ENCODE peak calls at places on chromosomes 3 and 15, in four cellular contexts. One of them, this sample, is unnamed.

GRCh38 chr3:10395196-10395595 is 74.3 kb upstream of the SEC13 start:
- DNase-seq in H1: no peak
- DNase-seq in IMR-90: no peak
- DNase-seq in H9: peak; percentile 72
- DNase-seq in this sample: no peak

GRCh38 chr3:123818324-123818920 is 65.7 kb downstream of the MYLK start:
- DNase-seq in IMR-90: peak; percentile 33
- DNase-seq in H9: no peak
- DNase-seq in H1: no peak
- DNase-seq in this sample: no peak

GRCh38 chr3:73449774-73450173 is 175.0 kb downstream of the PDZRN3 start:
- DNase-seq in H1: no peak
- DNase-seq in IMR-90: no peak
- DNase-seq in H9: no peak
- DNase-seq in this sample: no peak

GRCh38 chr3:123618076-123618703 is 33.3 kb upstream of the HACD2 start:
- DNase-seq in IMR-90: no peak
- DNase-seq in H1: no peak
- DNase-seq in H9: no peak
- DNase-seq in this sample: peak; percentile 30

GRCh38 chr3:57682284-57682683 is 10.6 kb downstream of the DENND6A start:
- DNase-seq in H1: no peak
- DNase-seq in H9: no peak
- DNase-seq in IMR-90: peak; percentile 53
- DNase-seq in this sample: no peak

GRCh38 chr15:100222349-100222715 is 119.4 kb downstream of the ADAMTS17 start:
- DNase-seq in H1: no peak
- DNase-seq in IMR-90: no peak
- DNase-seq in H9: no peak
- DNase-seq in this sample: no peak

GRCh38 chr3:23760871-23761373 is 44.8 kb upstream of the UBE2E1 start:
- DNase-seq in H1: no peak
- DNase-seq in H9: peak; percentile 54
- DNase-seq in IMR-90: no peak
- DNase-seq in this sample: peak; percentile 34

GRCh38 chr3:94739420-94739819 is 676.6 kb downstream of the NSUN3 start:
- DNase-seq in H1: no peak
- DNase-seq in H9: no peak
- DNase-seq in IMR-90: no peak
- DNase-seq in this sample: no peak

GRCh38 chr3:157300091-157300490 is 136.6 kb upstream of the PTX3 start:
- DNase-seq in H1: no peak
- DNase-seq in H9: no peak
- DNase-seq in IMR-90: no peak
- DNase-seq in this sample: no peak

GRCh38 chr3:161415506-161416231 is 44.4 kb upstream of the SPTSSB start:
- DNase-seq in H1: no peak
- DNase-seq in H9: no peak
- DNase-seq in IMR-90: peak; percentile 85
- DNase-seq in this sample: peak; percentile 58

GRCh38 chr3:29796808-29797207 is 515.9 kb downstream of the RBMS3 start:
- DNase-seq in H1: no peak
- DNase-seq in H9: no peak
- DNase-seq in IMR-90: no peak
- DNase-seq in this sample: no peak
- H3K4me1 ChIP-seq in H1: no peaks in the 10 kb centered on the region
- H3K4me1 ChIP-seq in H9: no peaks in the 10 kb centered on the region
- H3K4me1 ChIP-seq in IMR-90: no peaks in the 10 kb centered on the region
- H3K4me1 ChIP-seq in this sample: no peaks in the 10 kb centered on the region

DNA sequence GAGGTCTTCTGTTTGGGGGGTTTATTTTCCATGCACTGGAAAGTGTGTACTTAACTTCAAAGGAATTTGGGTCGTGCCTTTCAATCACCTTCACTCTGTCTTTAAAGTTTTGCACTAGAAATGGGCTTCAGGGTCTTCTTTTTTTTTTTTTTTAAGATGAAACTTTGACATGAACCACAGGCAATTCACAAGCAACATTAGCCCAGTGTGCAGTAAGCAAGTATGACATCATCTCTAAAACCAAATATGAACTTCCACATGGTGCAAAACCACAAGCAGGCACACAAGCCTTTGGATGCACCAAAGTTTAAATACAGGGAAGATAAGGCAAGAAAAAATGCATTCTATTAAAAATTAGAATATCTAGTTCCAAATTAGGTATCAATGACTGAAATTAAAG is 381.9 kb downstream of the ERC2 start:
- DNase-seq in H1: no peak
- DNase-seq in H9: no peak
- DNase-seq in IMR-90: no peak
- DNase-seq in this sample: no peak
- H4K5ac ChIP-seq in H1: no peak overlapping the region
- H4K5ac ChIP-seq in H9: no peak overlapping the region
- H4K5ac ChIP-seq in IMR-90: no peak overlapping the region
- H4K5ac ChIP-seq in this sample: no peak overlapping the region

GRCh38 chr3:50298836-50299637 is at the start of the genes HYAL3 and NAA80:
- DNase-seq in H9: peak; percentile 100
- DNase-seq in H1: peak; percentile 99
- DNase-seq in IMR-90: peak; percentile 99
- DNase-seq in this sample: peak; percentile 100

GRCh38 chr3:50299638-50299928 is 378 bp upstream of the HYAL3 start:
- DNase-seq in H9: no peak
- DNase-seq in H1: no peak
- DNase-seq in IMR-90: no peak
- DNase-seq in this sample: no peak

GRCh38 chr3:50302095-50303037 is 1.0 kb downstream of the HYAL1 start:
- DNase-seq in IMR-90: no peak
- DNase-seq in H1: no peak
- DNase-seq in H9: no peak
- DNase-seq in this sample: no peak

GRCh38 chr3:50299929-50300680 is 900 bp upstream of the HYAL3 start:
- DNase-seq in IMR-90: peak; percentile 57
- DNase-seq in H9: no peak
- DNase-seq in H1: no peak
- DNase-seq in this sample: no peak

DNA sequence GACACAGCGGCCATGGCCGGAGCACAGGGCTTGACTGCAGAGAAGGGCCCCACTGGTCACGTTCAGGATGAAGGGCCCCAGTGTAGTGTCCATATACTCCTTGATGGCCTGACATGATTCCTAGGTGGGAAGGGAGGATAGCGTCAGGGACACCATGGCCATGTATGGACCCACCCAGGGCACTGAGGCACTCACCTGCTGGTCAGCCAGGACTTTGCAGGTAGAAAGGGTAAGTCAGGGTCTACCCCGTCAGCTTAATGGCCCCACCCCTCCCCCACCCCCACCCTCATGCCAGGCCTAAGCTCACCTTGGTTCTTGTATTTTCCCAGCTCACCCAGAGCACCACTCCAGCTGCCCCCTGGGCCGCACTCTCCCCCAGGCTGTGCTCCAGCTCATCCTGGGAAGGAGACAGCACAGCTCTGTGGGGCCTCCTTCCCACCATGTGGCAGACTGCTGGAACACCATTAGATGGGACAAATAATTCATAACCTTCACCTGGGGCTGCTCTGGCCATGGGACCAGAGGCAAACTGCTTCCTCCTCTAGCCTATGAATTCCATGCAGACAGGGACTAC is 1.6 kb upstream of the HYAL3 start:
- DNase-seq in H9: no peak
- DNase-seq in IMR-90: no peak
- DNase-seq in H1: no peak
- DNase-seq in this sample: no peak
- H3K4me2 ChIP-seq in H9: no peak overlapping the region
- H3K4me2 ChIP-seq in IMR-90: no peak overlapping the region
- H3K4me2 ChIP-seq in H1: no peak overlapping the region
- H3K4me2 ChIP-seq in this sample: no peak overlapping the region

DNA sequence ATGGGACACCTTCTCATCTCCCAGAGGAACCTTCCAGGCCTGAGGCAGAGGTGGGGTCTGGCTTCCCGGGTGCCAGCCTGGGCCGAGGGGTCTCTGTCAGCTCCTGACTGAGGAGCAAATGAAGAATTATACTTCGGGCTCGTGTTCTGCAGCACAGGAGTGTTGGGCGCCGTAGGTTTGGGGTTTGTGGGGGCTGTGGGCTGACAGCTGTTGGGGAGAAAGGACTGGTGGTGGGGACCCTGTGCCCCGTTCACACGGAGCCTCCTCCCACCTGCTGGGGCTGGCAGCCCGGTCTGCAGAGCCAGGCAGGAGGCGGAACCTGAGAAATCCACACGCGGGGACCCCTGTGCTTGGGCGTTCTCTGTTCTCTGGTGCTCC is 59.7 kb downstream of the ADAMTS7 start:
- DNase-seq in H1: no peak
- DNase-seq in H9: no peak
- DNase-seq in IMR-90: no peak
- DNase-seq in this sample: no peak
- H3K4me1 ChIP-seq in H1: no peaks in the 10 kb centered on the region
- H3K4me1 ChIP-seq in H9: no peaks in the 10 kb centered on the region
- H3K4me1 ChIP-seq in IMR-90: peaks cover 3% of the 10 kb centered on the region
- H3K4me1 ChIP-seq in this sample: no peaks in the 10 kb centered on the region

DNA sequence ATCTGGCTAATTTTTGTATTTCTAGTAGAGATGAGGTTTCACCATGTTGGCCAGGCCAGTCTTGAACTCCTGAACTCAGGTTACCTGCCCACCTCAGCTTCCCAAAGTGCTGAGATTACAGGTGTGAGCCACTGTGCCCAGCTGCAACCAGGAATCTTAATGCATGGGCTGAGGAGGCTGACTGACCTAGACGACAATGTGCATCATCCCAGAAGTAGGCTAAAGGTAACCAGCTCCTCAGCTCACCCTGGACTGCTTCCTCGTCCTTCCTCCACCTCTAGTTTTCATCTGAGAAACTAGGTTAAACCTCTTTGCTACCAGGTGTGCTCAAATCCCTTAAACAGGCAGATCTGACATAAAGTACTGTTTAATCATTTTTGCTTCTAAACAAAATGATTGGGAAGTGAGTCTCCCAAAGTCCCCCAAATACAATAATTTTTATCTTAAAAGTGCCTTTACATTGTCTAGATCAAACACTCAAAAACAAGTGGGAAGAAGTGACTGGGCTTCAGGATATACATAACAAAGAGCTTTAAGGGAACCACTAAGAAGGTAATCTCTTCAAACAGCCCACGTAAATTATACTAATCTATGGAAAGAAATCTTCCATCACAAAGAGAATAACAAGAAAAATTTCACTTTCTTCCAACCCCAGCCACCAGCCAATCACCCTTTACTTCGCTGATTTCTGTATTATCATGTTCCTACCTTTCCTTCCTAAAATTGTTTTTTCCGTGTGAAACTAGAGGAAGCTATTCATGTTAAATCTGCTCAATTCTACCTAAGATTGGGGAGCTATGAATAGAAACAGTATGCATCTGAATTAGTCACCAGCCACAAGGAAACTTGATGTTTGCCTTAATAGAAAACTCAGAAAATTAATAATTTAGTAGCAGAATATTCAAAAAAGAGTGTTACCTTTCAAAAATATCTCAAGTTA is 34.7 kb downstream of the IGF2BP2 start:
- DNase-seq in H9: no peak
- DNase-seq in H1: no peak
- DNase-seq in IMR-90: peak; percentile 33
- DNase-seq in this sample: no peak
- H4K5ac ChIP-seq in H9: no peak overlapping the region
- H4K5ac ChIP-seq in H1: peak overlapping the region; percentile 51
- H4K5ac ChIP-seq in IMR-90: no peak overlapping the region
- H4K5ac ChIP-seq in this sample: no peak overlapping the region

DNA sequence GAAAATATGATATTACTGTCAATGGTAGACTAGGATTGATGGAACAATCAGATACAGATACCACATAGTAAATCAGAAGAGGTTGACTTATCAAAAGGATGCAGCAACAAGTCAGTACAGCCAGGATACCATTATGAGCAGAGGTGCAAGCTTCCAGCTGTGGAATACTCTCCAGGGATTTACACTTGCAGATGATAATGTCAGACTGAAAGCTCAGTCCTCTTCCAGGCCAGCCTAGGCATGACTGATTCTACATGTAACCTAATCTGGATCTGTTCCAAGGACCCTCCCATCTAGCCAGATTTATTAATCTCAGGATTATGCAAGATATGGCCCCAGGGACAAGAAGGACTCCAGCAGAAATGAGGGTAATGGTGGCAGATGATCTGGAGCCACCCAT is 8.2 kb downstream of the FILIP1L start:
- DNase-seq in H9: no peak
- DNase-seq in H1: no peak
- DNase-seq in IMR-90: no peak
- DNase-seq in this sample: peak; percentile 51
- H3K4me2 ChIP-seq in H9: no peak overlapping the region
- H3K4me2 ChIP-seq in H1: no peak overlapping the region
- H3K4me2 ChIP-seq in IMR-90: no peak overlapping the region
- H3K4me2 ChIP-seq in this sample: no peak overlapping the region

GRCh38 chr3:16496008-16496407 is 17.5 kb downstream of the RFTN1 start:
- DNase-seq in H1: no peak
- DNase-seq in H9: no peak
- DNase-seq in IMR-90: no peak
- DNase-seq in this sample: no peak

GRCh38 chr3:16496408-16497222 is 16.9 kb downstream of the RFTN1 start:
- DNase-seq in H1: no peak
- DNase-seq in IMR-90: no peak
- DNase-seq in H9: no peak
- DNase-seq in this sample: no peak

GRCh38 chr3:16494906-16495580 is 18.5 kb downstream of the RFTN1 start:
- DNase-seq in H1: no peak
- DNase-seq in H9: no peak
- DNase-seq in IMR-90: no peak
- DNase-seq in this sample: no peak

GRCh38 chr3:16490062-16490641 is 23.3 kb downstream of the RFTN1 start:
- DNase-seq in IMR-90: no peak
- DNase-seq in H9: no peak
- DNase-seq in H1: no peak
- DNase-seq in this sample: no peak

GRCh38 chr3:16494094-16494493 is 19.4 kb downstream of the RFTN1 start:
- DNase-seq in H9: no peak
- DNase-seq in IMR-90: no peak
- DNase-seq in H1: no peak
- DNase-seq in this sample: no peak
- H3K4me1 ChIP-seq in H9: peaks cover 8% of the 10 kb centered on the region
- H3K4me1 ChIP-seq in IMR-90: peaks cover 11% of the 10 kb centered on the region
- H3K4me1 ChIP-seq in H1: no peaks in the 10 kb centered on the region
- H3K4me1 ChIP-seq in this sample: peaks cover 3% of the 10 kb centered on the region

This sample was measured in mesendoderm.